ENCODE peak calls at places on chromosomes 6 and 20, in eight cellular contexts. I, T, O, G, X, J, F and Q are unnamed samples.

GRCh38 chr20:20561841-20562240 is 150.6 kb downstream of the RALGAPA2 start:
- DNase-seq in G (no peak), T (no peak), X (no peak), I (no peak), O (no peak), J (no peak), F (no peak), Q (no peak)

GRCh38 chr6:2917065-2917464 is 14.0 kb upstream of the SERPINB9 start:
- DNase-seq in F (no peak), G (no peak), O (no peak), T (no peak), X (no peak), J (no peak), I (no peak), Q (no peak)

GRCh38 chr20:40744072-40744471 is 55.0 kb upstream of the MAFB start:
- DNase-seq in F (no peak), I (no peak), G (no peak), X (no peak), O (no peak), T (no peak), J (no peak), Q (no peak)

GRCh38 chr6:36204068-36204753 is 7.7 kb downstream of the BRPF3 start:
- DNase-seq in I (no peak), T (no peak), O (no peak), F (no peak), X (no peak), J (peak), G (no peak), Q (no peak)

GRCh38 chr20:11266571-11266970 is 592.8 kb upstream of the JAG1 start:
- DNase-seq in T (no peak), F (no peak), O (no peak), X (no peak), I (no peak), G (no peak), J (no peak), Q (no peak)

GRCh38 chr6:72894091-72894490 is 272.2 kb downstream of the KCNQ5 start:
- DNase-seq in G (no peak), O (no peak), I (no peak), T (no peak), F (no peak), J (no peak), X (no peak), Q (no peak)

GRCh38 chr6:11938285-11938890 is 73.7 kb upstream of the HIVEP1 start:
- DNase-seq in O (no peak), G (no peak), X (no peak), J (no peak), T (no peak), I (peak), F (no peak), Q (peak)

GRCh38 chr20:5845686-5846651 is 95.8 kb downstream of the SHLD1 start:
- DNase-seq in T (no peak), X (no peak), I (no peak), F (peak), J (no peak), G (no peak), O (peak), Q (no peak)

GRCh38 chr6:46549155-46549554 is 57.9 kb upstream of the RCAN2 start:
- DNase-seq in F (no peak), G (no peak), I (no peak), O (no peak), T (no peak), X (no peak), J (no peak), Q (no peak)

GRCh38 chr6:93678841-93679454 is 259.6 kb upstream of the EPHA7 start:
- DNase-seq in T (no peak), F (no peak), X (no peak), O (peak), I (no peak), G (no peak), J (no peak), Q (no peak)

GRCh38 chr6:161446296-161446925 is 172.6 kb upstream of the AGPAT4 start:
- DNase-seq in G (no peak), F (no peak), T (no peak), J (no peak), O (no peak), X (no peak), I (no peak), Q (no peak)

GRCh38 chr6:169487579-169488205 is 214.1 kb downstream of the WDR27 start:
- DNase-seq in I (no peak), O (peak), T (no peak), F (no peak), G (no peak), X (no peak), J (no peak), Q (no peak)

GRCh38 chr6:501891-502601 is 110.5 kb downstream of the IRF4 start:
- DNase-seq in J (no peak), X (no peak), G (no peak), F (no peak), I (no peak), O (no peak), T (no peak), Q (no peak)

GRCh38 chr6:130923350-130923749 is 96.1 kb downstream of the SMLR1 start:
- DNase-seq in O (no peak), G (no peak), X (no peak), J (no peak), I (no peak), T (no peak), F (no peak), Q (no peak)

GRCh38 chr6:6856538-6857523 is 250.9 kb upstream of the RREB1 start:
- DNase-seq in O (peak), X (no peak), G (no peak), J (no peak), T (no peak), F (no peak), I (no peak), Q (no peak)

GRCh38 chr20:49573900-49574416 is 6.0 kb upstream of the PTGIS start:
- DNase-seq in O (no peak), F (no peak), X (no peak), T (no peak), J (no peak), G (no peak), I (no peak), Q (no peak)

GRCh38 chr6:83536034-83536646 is 23.8 kb downstream of the PRSS35 start:
- DNase-seq in F (peak), G (peak), O (peak), X (no peak), T (peak), I (peak), J (peak), Q (no peak)

GRCh38 chr20:57654363-57654997 is 34.3 kb upstream of the ZBP1 start:
- DNase-seq in F (peak), T (peak), I (peak), G (peak), O (peak), J (peak), X (peak), Q (no peak)

GRCh38 chr20:10047427-10047826 is 12.6 kb downstream of the ANKEF1 start:
- DNase-seq in J (no peak), I (peak), G (peak), T (peak), O (peak), F (no peak), X (no peak), Q (no peak)

GRCh38 chr6:90192857-90193256 is 103.8 kb downstream of the BACH2 start:
- DNase-seq in F (no peak), J (no peak), I (no peak), G (no peak), X (no peak), O (no peak), T (no peak), Q (no peak)

GRCh38 chr6:5507056-5507722 is 245.9 kb downstream of the FARS2 start:
- DNase-seq in J (no peak), X (no peak), G (no peak), F (no peak), T (no peak), I (no peak), O (no peak), Q (no peak)

GRCh38 chr6:48889429-48889828 is 573.6 kb downstream of the MMUT start:
- DNase-seq in T (no peak), F (no peak), G (no peak), O (no peak), J (no peak), I (no peak), X (no peak), Q (no peak)

GRCh38 chr6:169162249-169162967 is 91.2 kb downstream of the THBS2 start:
- DNase-seq in F (no peak), I (no peak), J (no peak), X (no peak), O (no peak), G (no peak), T (no peak), Q (no peak)

GRCh38 chr6:168342626-168343025 is 23.0 kb upstream of the DACT2 start:
- DNase-seq in O (no peak), G (no peak), T (no peak), J (peak), I (no peak), F (no peak), X (no peak), Q (peak)

GRCh38 chr6:43992783-43993505 is 134.3 kb downstream of the MRPL14 start:
- DNase-seq in J (no peak), G (no peak), O (no peak), I (no peak), T (no peak), F (no peak), X (no peak), Q (no peak)

GRCh38 chr6:166223091-166223490 is 55.4 kb upstream of the TBXT start:
- DNase-seq in X (no peak), T (no peak), I (no peak), O (no peak), F (no peak), G (no peak), J (no peak), Q (no peak)

DNA sequence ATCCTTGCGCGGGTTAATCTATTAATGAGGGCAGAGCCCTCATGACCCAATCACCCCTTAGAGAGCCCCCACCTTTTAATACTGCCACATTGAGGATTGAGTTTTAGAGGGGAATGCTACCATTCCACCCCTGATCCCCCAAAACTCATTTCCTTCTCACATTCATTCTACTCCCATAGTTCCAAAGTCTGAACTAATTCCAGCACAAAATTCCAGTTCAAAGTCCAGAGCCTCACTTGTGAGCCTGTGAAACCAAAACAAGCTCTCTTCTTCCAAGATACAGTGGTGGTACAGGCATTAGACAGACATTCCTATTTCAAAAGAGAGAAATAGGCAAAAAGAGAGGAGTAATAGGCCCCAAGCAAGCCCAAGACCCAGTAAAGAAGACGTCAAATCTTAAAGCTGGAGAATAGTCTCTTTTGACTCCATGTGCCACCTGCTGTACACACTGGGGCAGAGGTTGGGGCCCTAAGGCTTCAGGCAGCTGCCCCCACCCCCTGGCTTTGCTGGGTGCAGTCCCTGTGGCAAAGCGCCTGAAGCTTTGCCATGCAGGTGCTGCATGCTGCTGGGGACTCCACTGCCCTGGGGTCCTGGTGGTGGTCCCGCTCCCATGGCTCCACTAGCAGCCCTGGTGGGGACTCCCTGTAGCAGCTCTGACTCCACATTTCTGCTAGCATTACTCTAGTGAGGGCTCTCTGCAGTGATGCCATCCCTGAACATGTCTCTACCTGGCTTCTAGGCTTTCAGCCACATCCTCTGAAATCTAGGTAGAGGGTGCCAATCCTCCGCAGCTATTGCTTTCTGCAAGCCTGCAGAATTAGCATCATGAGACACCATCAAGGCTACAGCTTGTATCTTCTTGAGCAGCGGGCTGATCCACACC is 41.3 kb downstream of the RSPH3 start:
- DNase-seq in J (no peak), F (no peak), O (no peak), G (no peak), T (peak), I (no peak), X (no peak), Q (no peak)
- TF ChIP-seq CTCF in J (peak), F (no peak), O (no peak), G (no peak), T (peak), I (no peak), X (no peak), Q (no peak)

DNA sequence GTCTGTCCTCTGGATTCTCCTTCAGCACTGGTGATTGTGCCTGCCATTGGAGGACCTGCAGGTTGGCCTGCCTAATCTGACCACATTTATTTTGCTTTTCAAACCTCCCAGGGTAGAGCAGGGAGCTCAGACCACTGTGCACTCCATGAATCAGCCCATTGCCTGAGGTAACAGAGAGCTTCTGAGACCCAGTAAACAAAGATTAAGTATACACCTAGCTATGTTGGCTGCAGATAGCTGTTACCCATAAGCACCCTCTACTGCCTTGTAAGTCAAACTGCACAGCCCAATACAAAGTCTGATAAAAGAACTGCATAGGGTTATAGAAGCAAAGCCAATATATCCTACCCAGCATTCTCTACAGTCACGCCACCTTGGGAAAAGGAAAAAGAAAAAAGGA is 338.7 kb downstream of the HTR1B start:
- DNase-seq in T (no peak), X (no peak), O (peak), I (no peak), G (no peak), F (no peak), J (no peak), Q (no peak)
- TF ChIP-seq CTCF in T (no peak), X (peak), O (no peak), I (no peak), G (no peak), F (no peak), J (no peak), Q (no peak)

GRCh38 chr20:45154183-45154582 is 20.5 kb upstream of the PI3 start:
- DNase-seq in X (no peak), O (peak), T (no peak), F (no peak), I (no peak), G (no peak), J (no peak), Q (no peak)
- TF ChIP-seq CTCF in X (peak), O (no peak), T (peak), F (no peak), I (no peak), G (no peak), J (no peak), Q (no peak)

GRCh38 chr20:15239542-15240206 is 902.3 kb upstream of the FLRT3 start:
- DNase-seq in G (no peak), T (no peak), X (no peak), I (no peak), J (no peak), F (no peak), O (no peak), Q (no peak)

GRCh38 chr20:15240801-15241200 is 903.4 kb upstream of the FLRT3 start:
- DNase-seq in O (peak), J (no peak), F (no peak), T (no peak), I (no peak), G (no peak), X (no peak), Q (no peak)

GRCh38 chr20:15235799-15236198 is 898.4 kb upstream of the FLRT3 start:
- DNase-seq in J (no peak), T (no peak), I (no peak), G (no peak), X (no peak), F (no peak), O (no peak), Q (no peak)

GRCh38 chr20:15232243-15232642 is 894.8 kb upstream of the FLRT3 start:
- DNase-seq in G (no peak), I (no peak), J (no peak), O (no peak), X (no peak), T (no peak), F (no peak), Q (no peak)

DNA sequence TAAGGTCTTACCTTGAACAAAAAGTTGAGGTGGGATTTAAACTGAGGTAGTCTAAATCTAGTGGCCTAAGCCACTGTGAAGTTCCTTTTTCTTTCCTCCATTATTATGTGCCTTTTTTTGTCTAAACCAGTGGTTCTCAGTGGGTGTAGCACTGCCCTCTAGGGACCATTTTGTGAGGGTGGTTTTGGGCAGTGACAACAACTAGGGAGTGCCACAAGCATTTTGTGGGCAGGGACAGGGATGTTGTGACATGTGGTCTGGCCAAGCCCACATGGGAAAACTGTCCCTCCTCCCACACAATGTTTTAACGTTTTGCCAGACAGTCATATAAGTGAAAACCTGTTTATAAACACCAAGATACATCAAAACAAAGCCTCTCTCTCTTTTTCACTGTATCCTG is 899.4 kb upstream of the FLRT3 start:
- DNase-seq in I (peak), F (peak), O (peak), T (peak), X (no peak), J (no peak), G (peak), Q (no peak)
- TF ChIP-seq CTCF in I (peak), F (peak), O (peak), T (peak), X (peak), J (no peak), G (peak), Q (peak)

GRCh38 chr20:22927537-22927936 is 107.6 kb upstream of the SSTR4 start:
- DNase-seq in O (no peak), F (no peak), J (no peak), X (no peak), G (no peak), T (no peak), I (no peak), Q (no peak)

GRCh38 chr20:22924949-22925612 is 110.0 kb upstream of the SSTR4 start:
- DNase-seq in X (no peak), I (no peak), O (no peak), F (no peak), J (no peak), G (no peak), T (no peak), Q (no peak)

GRCh38 chr20:22922987-22923386 is 112.1 kb upstream of the SSTR4 start:
- DNase-seq in F (no peak), O (no peak), X (no peak), T (no peak), J (no peak), I (no peak), G (no peak), Q (no peak)

GRCh38 chr20:22924036-22924737 is 110.9 kb upstream of the SSTR4 start:
- DNase-seq in J (no peak), F (no peak), G (no peak), X (no peak), I (no peak), T (no peak), O (no peak), Q (no peak)

GRCh38 chr20:22925613-22925983 is 109.5 kb upstream of the SSTR4 start:
- DNase-seq in I (no peak), X (no peak), J (no peak), T (no peak), O (no peak), F (no peak), G (no peak), Q (no peak)
- TF ChIP-seq CTCF in I (no peak), X (no peak), J (no peak), T (no peak), O (no peak), F (no peak), G (no peak), Q (no peak)

GRCh38 chr20:44475694-44476560 is at the start of gene TTPAL:
- DNase-seq in T (peak), X (peak), G (peak), I (peak), F (no peak), J (peak), O (peak), Q (peak)
- TF ChIP-seq CTCF in T (peak), X (peak), G (no peak), I (no peak), F (peak), J (peak), O (peak), Q (no peak)

GRCh38 chr20:18363708-18364107 is 75.4 kb downstream of the ZNF133 start:
- DNase-seq in G (no peak), O (no peak), F (no peak), X (no peak), J (no peak), I (no peak), T (no peak), Q (no peak)

GRCh38 chr20:18360601-18361000 is 72.3 kb downstream of the ZNF133 start:
- DNase-seq in I (no peak), F (no peak), X (no peak), G (no peak), J (no peak), T (no peak), O (no peak), Q (no peak)

GRCh38 chr20:18361678-18362077 is 73.4 kb downstream of the ZNF133 start:
- DNase-seq in J (no peak), G (no peak), X (no peak), F (no peak), O (no peak), T (no peak), I (no peak), Q (no peak)

GRCh38 chr20:18362916-18363315 is 74.6 kb downstream of the ZNF133 start:
- DNase-seq in F (no peak), G (no peak), X (no peak), T (no peak), J (no peak), I (no peak), O (no peak), Q (no peak)

DNA sequence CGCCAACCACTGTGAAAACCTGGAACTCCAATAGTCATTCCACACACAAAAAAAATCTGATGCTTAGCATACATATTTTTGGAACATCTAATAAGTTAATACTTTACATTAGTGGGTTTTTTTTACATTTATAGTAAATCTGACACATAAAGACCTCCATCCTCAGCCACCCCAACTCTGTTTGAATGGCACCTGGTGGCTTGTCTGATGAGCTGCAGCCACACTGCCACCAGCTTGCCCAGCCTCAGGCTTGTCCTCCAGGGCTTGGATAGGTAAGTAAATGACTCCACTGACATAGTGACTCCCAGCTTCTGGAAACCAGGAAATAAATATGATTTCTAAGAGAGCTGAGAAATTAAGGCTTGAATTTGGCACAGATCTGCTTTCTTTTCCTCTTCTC is 71.5 kb downstream of the ZNF133 start:
- DNase-seq in G (no peak), I (no peak), T (no peak), O (no peak), F (no peak), X (no peak), J (no peak), Q (no peak)
- TF ChIP-seq CTCF in G (no peak), I (no peak), T (no peak), O (no peak), F (no peak), X (no peak), J (no peak), Q (no peak)

GRCh38 chr6:13767121-13767794 is 47.1 kb downstream of the MCUR1 start:
- DNase-seq in X (no peak), F (no peak), G (no peak), J (peak), T (no peak), I (no peak), O (peak), Q (no peak)
- TF ChIP-seq CTCF in X (peak), F (no peak), G (no peak), J (peak), T (peak), I (no peak), O (peak), Q (no peak)

DNA sequence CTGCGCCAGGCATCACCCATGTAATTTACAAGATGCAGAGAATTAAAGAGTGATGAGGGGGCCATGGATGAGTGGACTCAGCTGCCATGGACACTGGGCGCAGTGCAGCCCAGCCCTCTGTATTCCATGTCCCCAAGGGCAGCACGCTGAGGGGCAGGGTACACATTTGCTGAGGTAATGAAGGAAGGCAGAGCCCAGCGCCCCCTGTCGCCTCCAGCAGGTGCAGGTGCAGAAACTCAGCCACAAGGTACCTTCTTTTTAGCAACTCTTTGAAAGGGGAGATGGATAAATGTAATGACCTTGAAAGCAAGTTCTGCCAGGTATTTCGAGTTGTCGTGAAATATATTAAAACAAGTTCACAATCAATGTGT is 7.1 kb downstream of the CD93 start:
- DNase-seq in J (no peak), X (no peak), G (no peak), T (peak), I (no peak), F (no peak), O (no peak), Q (no peak)
- TF ChIP-seq CTCF in J (no peak), X (peak), G (peak), T (peak), I (peak), F (peak), O (peak), Q (peak)